ENCODE peak calls at places on chromosome 19, in seven cellular contexts. E, D, U, N, K, F and X are unnamed samples. For H3K4me1, the result is how much of the 10 kb centered on the place peaks cover.

GRCh38 chr19:46886546-46887239 is 25.9 kb downstream of the ARHGAP35 start:
- DNase-seq in D (no peak), N (no peak), F (no peak), K (no peak), E (no peak), U (no peak), X (no peak)

GRCh38 chr19:29155683-29156082 is 57.3 kb downstream of the UQCRFS1 start:
- DNase-seq in E (no peak), U (no peak), N (no peak), F (no peak), D (no peak), K (no peak), X (no peak)

GRCh38 chr19:8544168-8544567 is 30.2 kb upstream of the ZNF414 start:
- DNase-seq in K (no peak), U (no peak), N (no peak), D (no peak), E (no peak), F (no peak), X (no peak)

GRCh38 chr19:10104665-10105221 is 1.4 kb upstream of the PPAN start:
- DNase-seq in D (no peak), F (no peak), U (no peak), E (no peak), N (no peak), K (no peak), X (peak)

GRCh38 chr19:49669511-49669910 is 3.8 kb downstream of the BCL2L12 start:
- DNase-seq in K (no peak), N (no peak), F (no peak), U (no peak), E (no peak), D (no peak), X (no peak)

GRCh38 chr19:45798995-45799517 is 6.4 kb upstream of the DMWD start:
- DNase-seq in F (peak), U (peak), N (peak), E (peak), K (peak), D (peak), X (peak)

GRCh38 chr19:10553087-10553667 is 9.5 kb downstream of the ATG4D start:
- DNase-seq in D (no peak), F (no peak), K (no peak), E (no peak), N (no peak), U (no peak), X (peak)

GRCh38 chr19:3670796-3671679 is 29.2 kb downstream of the PIP5K1C start:
- DNase-seq in N (peak), K (peak), U (peak), F (peak), D (peak), E (peak), X (no peak)

GRCh38 chr19:47779524-47780214 is 1.2 kb downstream of the SELENOW start:
- DNase-seq in F (peak), K (peak), D (no peak), N (peak), U (peak), E (peak), X (no peak)

GRCh38 chr19:1862424-1863307 is 713 bp downstream of the KLF16 start:
- DNase-seq in K (no peak), D (peak), E (peak), N (no peak), U (no peak), F (no peak), X (peak)

GRCh38 chr19:47408156-47408938 is 11.0 kb downstream of the MEIS3 start:
- DNase-seq in D (no peak), U (no peak), N (no peak), E (no peak), K (no peak), F (no peak), X (no peak)

GRCh38 chr19:1619094-1619439 is 13.8 kb upstream of the UQCR11 start:
- DNase-seq in U (no peak), E (no peak), K (no peak), N (no peak), D (no peak), F (no peak), X (no peak)

GRCh38 chr19:48502720-48503018 is 9.0 kb downstream of the LMTK3 start:
- DNase-seq in D (no peak), N (no peak), U (no peak), F (no peak), E (no peak), K (no peak), X (no peak)

GRCh38 chr19:10796653-10797052 is 39.4 kb downstream of the TMED1 start:
- DNase-seq in N (no peak), F (no peak), E (no peak), D (no peak), K (no peak), U (no peak), X (no peak)

GRCh38 chr19:46746281-46746965 is at the start of gene STRN4:
- DNase-seq in U (no peak), K (peak), N (peak), E (peak), F (peak), D (no peak), X (peak)

GRCh38 chr19:52269338-52270261 is at the start of gene ZNF766:
- DNase-seq in E (peak), U (peak), F (peak), D (peak), K (peak), N (peak), X (peak)
- TF ChIP-seq POLR2A in E (peak), U (peak), F (no peak), D (peak), K (peak), N (peak), X (peak)

DNA sequence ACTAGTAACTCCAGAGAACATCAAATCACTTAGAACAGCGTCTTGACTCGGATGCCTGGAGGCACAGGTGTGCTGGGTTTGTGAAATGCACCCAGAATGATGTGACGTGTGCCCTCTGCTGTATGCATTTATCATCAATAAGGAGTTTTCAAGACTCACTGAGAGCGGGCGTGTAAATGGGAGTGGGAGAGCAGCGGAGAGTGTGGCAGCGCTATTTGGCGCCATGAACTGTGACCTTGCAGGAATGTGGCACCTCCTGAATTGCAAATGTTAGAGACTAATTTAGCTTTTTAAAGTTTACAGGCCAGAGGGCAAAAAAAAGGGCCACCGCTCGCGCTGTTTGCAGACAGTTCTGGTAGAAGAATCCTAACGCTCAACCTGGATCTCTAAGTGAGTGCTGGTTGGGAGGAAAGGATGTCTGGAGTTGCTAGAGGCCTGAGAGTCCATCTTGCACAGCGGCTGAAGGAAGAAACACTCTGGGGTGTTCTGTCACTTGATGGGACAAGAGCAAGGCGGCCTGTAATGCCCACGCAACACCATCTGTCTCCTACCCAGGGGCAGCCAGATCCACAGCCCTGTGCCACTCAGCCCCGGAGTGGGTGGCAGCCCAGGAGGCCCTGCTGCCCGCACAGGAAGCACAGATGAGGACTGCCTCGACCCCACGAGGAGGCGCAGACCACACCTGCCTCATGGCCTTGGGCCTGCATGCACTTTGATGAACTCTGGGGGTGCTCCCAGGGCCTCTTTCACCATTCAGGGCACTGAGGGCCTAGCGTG is 19.7 kb downstream of the RANBP3 start:
- DNase-seq in E (no peak), F (no peak), U (no peak), N (no peak), D (no peak), K (no peak), X (no peak)
- H3K4me1 ChIP-seq in E (under half), F (half or more), U (under half), N (under half), D (half or more), K (half or more), X (half or more)

GRCh38 chr19:42290136-42290522 is 11.8 kb upstream of the PRR19 start:
- DNase-seq in U (no peak), D (no peak), F (no peak), K (no peak), N (no peak), E (no peak), X (no peak)

GRCh38 chr19:42291437-42291815 is 10.5 kb upstream of the PRR19 start:
- DNase-seq in F (peak), K (no peak), D (no peak), U (no peak), E (no peak), N (no peak), X (peak)

GRCh38 chr19:42292042-42292960 is 9.6 kb upstream of the PRR19 start:
- DNase-seq in U (no peak), D (no peak), E (no peak), K (no peak), N (no peak), F (no peak), X (no peak)

GRCh38 chr19:42289556-42290041 is 12.3 kb upstream of the PRR19 start:
- DNase-seq in U (no peak), F (no peak), E (no peak), N (no peak), K (no peak), D (no peak), X (no peak)

DNA sequence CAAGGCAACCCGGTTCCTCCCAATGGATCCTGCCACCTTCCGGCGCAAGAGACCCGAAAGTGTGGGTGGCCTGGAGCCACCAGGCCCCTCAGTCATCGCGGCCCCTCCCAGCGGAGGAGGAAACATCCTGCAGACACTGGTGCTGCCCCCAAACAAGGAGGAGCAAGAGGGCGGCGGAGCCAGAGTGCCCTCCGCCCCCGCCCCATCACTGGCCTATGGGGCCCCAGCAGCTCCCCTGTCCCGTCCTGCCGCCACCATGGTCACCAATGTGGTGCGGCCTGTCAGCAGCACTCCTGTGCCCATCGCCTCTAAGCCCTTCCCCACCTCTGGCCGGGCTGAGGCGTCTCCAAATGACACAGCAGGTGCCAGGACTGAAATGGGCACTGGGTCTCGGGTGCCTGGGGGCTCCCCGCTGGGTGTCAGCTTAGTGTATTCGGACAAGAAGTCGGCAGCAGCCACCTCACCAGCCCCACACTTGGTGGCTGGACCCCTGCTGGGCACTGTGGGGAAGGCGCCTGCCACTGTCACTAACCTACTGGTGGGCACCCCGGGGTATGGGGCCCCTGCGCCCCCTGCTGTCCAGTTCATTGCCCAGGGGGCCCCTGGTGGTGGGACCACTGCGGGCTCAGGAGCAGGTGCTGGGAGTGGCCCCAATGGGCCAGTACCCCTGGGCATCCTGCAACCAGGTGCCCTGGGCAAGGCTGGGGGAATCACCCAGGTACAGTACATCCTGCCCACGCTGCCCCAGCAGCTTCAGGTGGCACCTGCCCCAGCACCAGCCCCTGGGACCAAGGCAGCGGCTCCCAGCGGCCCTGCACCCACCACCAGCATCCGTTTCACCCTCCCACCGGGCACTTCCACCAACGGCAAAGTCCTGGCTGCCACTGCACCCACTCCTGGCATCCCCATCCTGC is 11.2 kb upstream of the PRR19 start:
- DNase-seq in E (peak), U (no peak), K (no peak), N (peak), D (no peak), F (no peak), X (peak)
- TF ChIP-seq POLR2A in E (no peak), U (no peak), K (no peak), N (no peak), D (no peak), F (no peak), X (no peak)

GRCh38 chr19:33301011-33301899 is 1.1 kb downstream of the CEBPA start:
- DNase-seq in D (no peak), E (no peak), N (peak), K (peak), F (peak), U (no peak), X (peak)

GRCh38 chr19:33298146-33298911 is 4.0 kb downstream of the CEBPA start:
- DNase-seq in E (no peak), N (no peak), D (no peak), U (no peak), K (no peak), F (peak), X (peak)

GRCh38 chr19:33300016-33300981 is 2.0 kb downstream of the CEBPA start:
- DNase-seq in E (no peak), F (peak), U (no peak), N (no peak), K (no peak), D (no peak), X (no peak)

GRCh38 chr19:33297401-33298145 is 4.8 kb downstream of the CEBPA start:
- DNase-seq in E (no peak), U (no peak), F (no peak), N (peak), D (no peak), K (no peak), X (peak)

GRCh38 chr19:33299061-33299665 is 3.2 kb downstream of the CEBPA start:
- DNase-seq in U (no peak), D (no peak), F (no peak), K (no peak), N (no peak), E (no peak), X (no peak)
- H3K4me1 ChIP-seq in U (under half), D (under half), F (under half), K (under half), N (under half), E (under half), X (half or more)

DNA sequence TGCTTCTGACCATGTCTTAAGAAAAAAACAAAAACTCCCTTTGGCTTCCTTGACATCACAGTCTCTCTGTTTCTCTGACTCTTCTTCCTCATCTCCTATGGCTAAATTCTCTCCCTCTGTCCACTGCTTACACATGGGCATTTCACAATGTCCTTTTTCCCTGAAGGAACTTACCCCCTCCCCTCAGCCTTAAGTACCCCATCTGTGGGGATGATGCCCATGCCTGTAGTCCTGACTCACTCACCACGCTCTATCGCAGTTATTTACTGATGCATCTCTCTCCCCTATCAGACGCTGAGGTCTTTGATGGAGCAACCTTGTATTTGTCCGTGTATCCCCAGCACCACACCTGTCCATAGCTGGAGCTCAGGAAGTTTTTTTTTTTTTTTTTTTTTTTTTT is 32.4 kb downstream of the ACTN4 start:
- DNase-seq in F (no peak), U (no peak), N (no peak), D (no peak), E (no peak), K (no peak), X (no peak)
- TF ChIP-seq POLR2A in F (no peak), U (no peak), N (no peak), D (no peak), E (no peak), K (no peak), X (no peak)